ENCODE peak calls at places on chromosomes 4 and X, in four cellular contexts. X is neuronal stem cell, G is H1, O is PC-3. J is an unnamed sample. For H3K4me1, the result is how much of the 10 kb centered on the place peaks cover.

GRCh38 chr4:182917182-182918043 is at the start of gene DCTD:
- DNase-seq in G (no peak), X (peak), O (peak), J (peak)

GRCh38 chr4:8840006-8840793 is 31.4 kb downstream of the HMX1 start:
- DNase-seq in O (no peak), G (no peak), X (no peak), J (no peak)

GRCh38 chrX:39196192-39197102 is 395.2 kb downstream of the MID1IP1 start:
- DNase-seq in G (no peak), O (peak), X (no peak), J (no peak)

GRCh38 chr4:152165146-152165545 is 370.7 kb downstream of the FBXW7 start:
- DNase-seq in X (no peak), O (peak), G (peak), J (no peak)

GRCh38 chr4:176425035-176425434 is 105.3 kb downstream of the SPCS3 start:
- DNase-seq in G (no peak), X (no peak), O (peak), J (no peak)

GRCh38 chr4:163988391-163988790 is 493.9 kb downstream of the TMA16 start:
- DNase-seq in O (no peak), G (no peak), X (no peak), J (no peak)

GRCh38 chr4:36255575-36255974 is 11.3 kb upstream of the ARAP2 start:
- DNase-seq in G (no peak), O (no peak), X (no peak), J (no peak)

GRCh38 chrX:70774223-70774622 is 134.3 kb downstream of the TEX11 start:
- DNase-seq in G (no peak), X (no peak), O (no peak), J (no peak)

GRCh38 chr4:122152699-122153328 is 683 bp downstream of the BLTP1 start:
- DNase-seq in O (peak), X (no peak), G (no peak), J (peak)

GRCh38 chrX:124573458-124573857 is 227.1 kb downstream of the SH2D1A start:
- DNase-seq in O (peak), G (no peak), X (no peak), J (no peak)

GRCh38 chrX:94045724-94046123 is 371.7 kb downstream of the FAM133A start:
- DNase-seq in O (no peak), X (no peak), G (no peak), J (no peak)

GRCh38 chr4:183789657-183790056 is 115.5 kb upstream of the STOX2 start:
- DNase-seq in G (no peak), O (no peak), X (no peak), J (no peak)

GRCh38 chr4:161237495-161237894 is 926.3 kb downstream of the FSTL5 start:
- DNase-seq in O (no peak), X (no peak), G (no peak), J (no peak)

GRCh38 chr4:8123389-8123788 is 35.2 kb downstream of the ABLIM2 start:
- DNase-seq in G (no peak), O (no peak), X (peak), J (no peak)

GRCh38 chr4:54272051-54272450 is 43.0 kb downstream of the PDGFRA start:
- DNase-seq in O (no peak), G (no peak), X (no peak), J (no peak)

GRCh38 chr4:7235030-7235380 is 42.7 kb downstream of the SORCS2 start:
- DNase-seq in O (no peak), G (no peak), X (no peak), J (no peak)

GRCh38 chr4:183098080-183098722 is 856 bp upstream of the WWC2 start:
- DNase-seq in X (peak), G (no peak), O (peak), J (peak)

GRCh38 chr4:159103406-159104131 is 690 bp downstream of the RAPGEF2 start:
- DNase-seq in O (peak), X (peak), G (no peak), J (peak)

GRCh38 chrX:102659790-102660757 is 8.8 kb downstream of the GPRASP1 start:
- DNase-seq in O (no peak), G (no peak), X (peak), J (peak)

GRCh38 chr4:30718021-30718888 is 1.9 kb upstream of the PCDH7 start:
- DNase-seq in O (peak), G (no peak), X (peak), J (peak)

GRCh38 chrX:46376246-46376885 is 168.9 kb downstream of the ZNF674 start:
- DNase-seq in G (no peak), X (peak), O (peak), J (peak)

GRCh38 chrX:13955975-13956374 is 73.7 kb downstream of the GEMIN8 start:
- DNase-seq in O (no peak), X (no peak), G (no peak), J (no peak)

GRCh38 chrX:7941390-7942042 is 14.3 kb upstream of the PNPLA4 start:
- DNase-seq in G (no peak), O (peak), X (no peak), J (peak)

GRCh38 chr4:26074672-26075071 is 160.7 kb downstream of the SMIM20 start:
- DNase-seq in X (no peak), O (no peak), G (no peak), J (no peak)

GRCh38 chr4:158013858-158014257 is 159.0 kb downstream of the GASK1B start:
- DNase-seq in O (peak), X (no peak), G (no peak), J (no peak)

GRCh38 chr4:175891863-175892262 is 79.8 kb upstream of the GPM6A start:
- DNase-seq in O (peak), G (no peak), X (peak), J (no peak)

GRCh38 chr4:117560329-117560728 is 474.0 kb upstream of the NDST3 start:
- DNase-seq in O (peak), X (no peak), G (no peak), J (no peak)

GRCh38 chr4:8571702-8572685 is 8.2 kb upstream of the GPR78 start:
- DNase-seq in X (no peak), O (no peak), G (no peak), J (peak)

GRCh38 chr4:56086073-56086521 is 137.4 kb downstream of the CEP135 start:
- DNase-seq in X (no peak), O (no peak), G (peak), J (no peak)

GRCh38 chrX:79095441-79096338 is 48.8 kb upstream of the GPR174 start:
- DNase-seq in X (no peak), O (no peak), G (no peak), J (no peak)

GRCh38 chr4:102553982-102554381 is 52.8 kb downstream of the NFKB1 start:
- DNase-seq in X (no peak), O (peak), G (no peak), J (no peak)

GRCh38 chrX:102714994-102715393 is 2.7 kb downstream of the GPRASP2 start:
- DNase-seq in X (no peak), O (no peak), G (no peak), J (no peak)

GRCh38 chrX:13647709-13648212 is 5.2 kb upstream of the TCEANC start:
- DNase-seq in X (no peak), O (no peak), G (no peak), J (no peak)

GRCh38 chr4:32462944-32463343 is 1742.8 kb downstream of the PCDH7 start:
- DNase-seq in O (peak), X (no peak), G (no peak), J (no peak)

GRCh38 chrX:9765737-9766098 is at the start of gene GPR143:
- DNase-seq in G (no peak), O (no peak), X (no peak), J (no peak)

DNA sequence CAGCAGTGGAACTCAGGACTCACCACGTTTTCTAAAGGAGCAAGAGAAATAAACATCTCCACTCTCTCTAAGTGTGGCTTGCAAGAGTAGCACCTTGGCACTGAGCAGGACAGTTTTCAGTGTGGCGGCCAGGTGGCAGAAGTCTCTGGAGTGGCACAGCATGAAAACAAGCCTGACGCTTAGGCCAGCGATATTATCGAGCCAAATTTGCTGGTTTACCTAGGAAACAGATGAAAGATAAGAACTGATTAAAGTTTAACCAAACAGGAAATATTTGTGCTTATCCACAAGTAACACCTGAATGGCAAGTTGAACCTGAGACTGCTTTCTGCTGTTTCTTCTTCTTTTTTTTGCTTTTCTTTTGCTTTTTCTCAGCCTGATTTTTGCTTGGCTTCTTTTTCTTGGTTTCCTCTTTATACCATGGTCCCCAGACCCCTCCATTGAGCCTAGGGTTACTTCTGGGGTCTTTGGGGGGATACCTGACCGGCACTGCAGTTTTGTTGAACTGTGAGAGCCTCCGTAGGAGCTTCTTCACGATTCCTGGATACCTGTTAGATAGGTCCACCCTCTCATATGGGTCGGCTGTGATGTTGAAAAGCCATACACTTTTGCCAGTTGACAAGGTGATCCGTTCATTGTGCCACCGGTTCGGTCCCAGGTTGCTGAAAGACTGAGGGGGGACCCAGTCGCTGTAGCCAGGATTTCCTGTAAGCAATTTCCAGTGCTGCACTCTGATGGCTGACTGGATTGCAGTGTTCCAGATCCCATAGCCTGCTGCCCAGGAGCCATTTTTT is 77.3 kb downstream of the ARSJ start:
- DNase-seq in O (peak), X (no peak), G (no peak), J (no peak)
- H3K4me1 ChIP-seq in O (under half), X (under half), G (under half), J (under half)

GRCh38 chrX:57119416-57119815 is 1.9 kb downstream of the SPIN2B start:
- DNase-seq in G (no peak), X (no peak), O (no peak), J (no peak)

DNA sequence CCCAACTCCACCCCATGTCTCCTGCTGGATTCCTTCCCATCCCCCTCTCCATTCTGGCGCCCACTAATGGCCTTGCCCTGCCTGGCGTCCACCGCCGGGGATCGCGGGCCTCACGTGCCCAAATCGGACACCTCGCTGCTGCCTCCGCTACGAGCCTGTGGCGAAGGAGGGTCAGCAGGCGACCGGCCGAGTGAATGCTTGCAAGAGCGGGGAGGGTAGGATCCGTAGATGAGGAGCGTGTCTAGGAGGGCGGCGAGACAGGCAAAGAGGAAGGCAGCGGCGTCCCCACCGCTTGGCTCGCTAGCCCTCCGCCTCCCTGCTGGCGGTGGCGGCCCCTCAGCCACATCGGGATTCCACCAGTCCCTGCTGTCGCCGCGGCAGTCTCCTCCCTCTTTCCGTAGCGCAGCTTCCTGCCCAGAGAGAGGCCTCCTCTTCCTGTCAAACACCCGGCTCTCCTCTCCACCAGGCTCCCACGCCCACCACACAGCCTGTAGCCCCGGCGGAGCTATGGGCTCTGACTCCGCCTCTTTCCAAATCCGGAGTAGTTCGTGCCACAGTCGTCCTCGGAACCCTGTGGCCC is at the start of gene SPIN2B:
- DNase-seq in G (peak), X (peak), O (peak), J (peak)
- H2AFZ ChIP-seq in G (no peak), X (peak), O (peak), J (peak)

GRCh38 chr4:147776600-147777175 is 44.8 kb downstream of the ARHGAP10 start:
- DNase-seq in G (no peak), X (no peak), O (no peak), J (no peak)
- H3K4me1 ChIP-seq in G (under half), X (under half), O (under half), J (under half)

DNA sequence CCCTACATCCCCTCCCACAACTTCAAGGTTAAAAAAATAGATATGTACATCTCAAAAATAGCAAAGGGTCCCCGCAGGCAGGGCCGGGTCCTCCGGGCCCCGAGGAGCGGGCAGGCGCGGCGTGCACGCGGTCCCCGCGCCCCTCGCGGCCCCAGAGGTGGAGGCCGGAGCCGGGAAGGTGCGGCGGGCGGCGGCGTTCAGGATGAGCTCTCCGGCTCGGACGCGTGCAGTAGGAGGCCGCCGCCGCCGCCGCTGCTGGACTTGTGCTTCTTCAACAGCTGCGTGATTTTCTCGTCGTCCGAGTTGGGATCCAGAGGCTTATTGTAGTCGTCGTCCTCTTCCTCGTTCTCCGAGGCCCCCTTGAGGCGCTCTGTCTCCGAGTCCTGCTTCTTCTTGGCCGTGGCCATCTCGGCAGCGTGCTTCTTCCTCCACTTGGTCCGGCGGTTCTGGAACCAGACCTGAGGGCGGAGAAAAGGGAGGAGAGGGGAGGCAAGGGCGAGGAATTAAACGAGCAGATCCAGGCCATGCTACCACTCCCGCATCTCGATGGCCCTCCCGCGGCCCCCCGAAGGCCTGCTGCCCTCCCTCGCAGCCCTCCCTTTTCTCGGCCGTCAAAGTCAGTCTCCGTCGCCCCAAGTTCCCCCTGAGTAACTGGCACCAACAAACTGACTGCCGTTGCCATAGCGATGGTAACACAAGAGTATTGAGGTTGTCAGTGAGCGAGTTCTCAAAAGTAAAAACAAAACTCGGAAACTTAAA is 5.8 kb downstream of the NKX6-1 start:
- DNase-seq in G (no peak), X (no peak), O (no peak), J (no peak)
- H2AFZ ChIP-seq in G (peak), X (peak), O (no peak), J (no peak)

DNA sequence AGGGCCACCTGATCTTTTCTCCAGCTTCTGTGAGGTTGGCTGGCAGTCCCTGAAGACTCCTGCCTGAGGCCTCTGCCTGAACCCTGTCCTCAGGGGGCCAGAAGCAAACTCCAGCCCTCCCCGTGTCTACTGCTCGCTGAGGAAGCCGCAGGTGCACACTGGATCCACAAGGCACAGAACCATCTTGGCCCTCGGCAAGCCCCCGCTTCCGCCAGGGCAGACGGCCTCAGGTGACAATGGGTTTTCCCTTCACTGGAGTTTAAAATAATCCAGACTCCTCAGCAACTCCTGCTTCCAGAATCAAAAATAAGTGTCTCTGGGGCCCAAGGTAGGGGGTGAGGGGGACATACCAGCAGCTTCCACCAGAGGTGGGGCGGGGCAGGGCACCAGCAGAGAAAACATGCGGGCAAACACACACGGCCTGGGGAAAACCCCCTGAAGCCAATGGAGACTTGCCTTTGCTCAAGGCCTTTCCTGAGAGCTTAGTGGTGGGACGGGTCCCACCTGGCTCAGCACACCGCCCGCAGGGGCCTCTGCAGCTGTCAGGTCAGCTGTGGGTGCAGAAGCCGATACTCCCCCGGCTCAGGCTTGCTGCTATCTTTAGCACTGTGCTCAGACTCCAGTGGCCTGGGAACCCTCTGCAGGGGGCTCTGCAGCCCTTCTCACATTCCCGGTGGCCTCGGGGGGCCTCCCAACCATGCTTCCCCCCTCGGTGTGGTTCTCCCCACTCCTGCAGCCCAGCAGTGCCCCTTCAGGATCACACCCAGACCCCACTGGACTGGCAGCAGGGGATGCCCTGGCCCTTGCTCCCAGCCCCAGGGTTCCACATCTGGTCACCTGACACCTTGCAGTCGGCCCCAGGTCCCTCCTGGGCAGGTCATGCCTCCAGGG is 1.9 kb downstream of the MYL5 start:
- DNase-seq in G (no peak), O (no peak), X (no peak), J (no peak)
- H3K4me1 ChIP-seq in G (under half), O (under half), X (under half), J (under half)

DNA sequence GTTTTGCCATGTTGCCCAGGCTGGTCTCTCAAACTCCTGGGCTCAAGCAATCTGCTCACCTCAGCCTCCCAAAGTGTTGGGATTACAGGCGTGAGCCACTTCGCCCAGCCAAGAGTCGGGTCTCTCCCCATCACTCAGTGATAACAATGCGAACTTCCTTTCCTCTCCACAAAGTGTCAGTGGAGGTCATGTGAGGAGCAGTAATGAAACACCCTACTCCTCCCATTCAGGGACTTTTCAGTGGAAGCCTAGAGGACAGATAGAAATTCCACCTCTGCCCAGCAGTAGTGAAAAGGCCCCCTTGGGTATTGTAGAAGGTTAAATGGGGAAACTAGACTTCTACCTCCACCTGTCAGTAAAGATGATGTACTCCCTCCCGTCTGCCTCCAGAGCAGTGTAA is 141.9 kb upstream of the STK26 start:
- DNase-seq in X (no peak), G (no peak), O (no peak), J (no peak)
- H2AFZ ChIP-seq in X (no peak), G (no peak), O (no peak), J (no peak)

DNA sequence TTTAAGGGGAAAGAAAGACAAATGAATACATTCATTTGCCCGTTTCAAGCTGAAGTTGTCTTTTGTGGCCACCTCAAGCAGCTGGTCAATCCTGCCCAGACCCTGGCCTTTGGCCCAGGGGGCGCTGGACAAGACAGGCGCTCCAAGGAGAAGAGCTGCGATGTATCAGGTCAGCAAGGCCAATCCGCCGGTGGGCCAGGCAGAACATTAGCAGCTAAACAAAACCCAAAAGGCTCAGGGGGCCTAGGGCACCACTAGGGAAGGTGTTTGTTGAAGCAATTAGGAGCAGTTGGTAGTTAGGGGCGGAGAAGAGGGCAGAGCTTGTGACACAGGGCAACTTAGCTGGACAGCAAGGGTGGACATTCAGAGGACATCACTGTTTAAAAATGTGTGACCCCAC is 60.8 kb upstream of the TMEM33 start:
- DNase-seq in X (no peak), G (no peak), O (no peak), J (no peak)
- H3K4me1 ChIP-seq in X (under half), G (under half), O (under half), J (under half)

GRCh38 chr4:4481394-4482000 is 60.4 kb downstream of the STX18 start:
- DNase-seq in X (no peak), O (no peak), G (no peak), J (no peak)

GRCh38 chr4:4480205-4480604 is 61.6 kb downstream of the STX18 start:
- DNase-seq in O (no peak), G (no peak), X (no peak), J (no peak)

GRCh38 chr4:4479366-4479765 is 62.5 kb downstream of the STX18 start:
- DNase-seq in X (no peak), G (no peak), O (no peak), J (no peak)

GRCh38 chr4:4477796-4478195 is 64.1 kb downstream of the STX18 start:
- DNase-seq in X (no peak), G (no peak), O (peak), J (no peak)

GRCh38 chr4:4480685-4481393 is 61.0 kb downstream of the STX18 start:
- DNase-seq in O (no peak), X (no peak), G (no peak), J (no peak)
- H2AFZ ChIP-seq in O (no peak), X (peak), G (no peak), J (no peak)

J was measured in PC-9.